ENCODE peak calls at places on chromosomes 5 and 9, in four cellular contexts. S is GM12878, P is HCT116, Y is K562. G is an unnamed sample.

GRCh38 chr5:9947231-9947693 is 302.4 kb downstream of the ATPSCKMT start:
- DNase-seq in S (peak), P (no peak), Y (no peak), G (no peak)

GRCh38 chr5:156147948-156148285 is 179.0 kb upstream of the SGCD start:
- DNase-seq in S (no peak), P (no peak), Y (no peak), G (no peak)

GRCh38 chr5:169801324-169801777 is 164.3 kb downstream of the DOCK2 start:
- DNase-seq in S (no peak), P (no peak), Y (no peak), G (no peak)

GRCh38 chr5:164876793-164877192 is 1371.4 kb downstream of the MAT2B start:
- DNase-seq in S (no peak), P (no peak), Y (no peak), G (no peak)

GRCh38 chr5:170809551-170809950 is 26.0 kb downstream of the GABRP start:
- DNase-seq in S (no peak), P (peak), Y (peak), G (peak)

GRCh38 chr9:114371986-114372917 is 15.5 kb downstream of the AKNA start:
- DNase-seq in S (no peak), P (no peak), Y (no peak), G (no peak)

GRCh38 chr5:95823738-95824609 is 1.4 kb upstream of the GLRX start:
- DNase-seq in S (no peak), P (peak), Y (peak), G (no peak)

GRCh38 chr5:127885176-127885575 is 182.0 kb downstream of the CCDC192 start:
- DNase-seq in S (no peak), P (no peak), Y (no peak), G (no peak)

GRCh38 chr5:78137290-78137689 is 157.2 kb downstream of the AP3B1 start:
- DNase-seq in S (no peak), P (no peak), Y (no peak), G (no peak)

GRCh38 chr5:147782053-147783028 is at the start of gene JAKMIP2:
- DNase-seq in S (peak), P (no peak), Y (peak), G (peak)

GRCh38 chr5:5721881-5722280 is 299.4 kb downstream of the ICE1 start:
- DNase-seq in S (no peak), P (no peak), Y (no peak), G (no peak)

GRCh38 chr9:33350310-33350709 is 52.1 kb downstream of the AQP7 start:
- DNase-seq in S (no peak), P (no peak), Y (no peak), G (no peak)

GRCh38 chr9:135248111-135248510 is 160.6 kb downstream of the OLFM1 start:
- DNase-seq in S (no peak), P (peak), Y (no peak), G (no peak)

GRCh38 chr9:107827304-107827703 is 337.7 kb upstream of the KLF4 start:
- DNase-seq in S (peak), P (no peak), Y (no peak), G (no peak)

GRCh38 chr5:136963521-136963920 is 535.6 kb downstream of the SPOCK1 start:
- DNase-seq in S (no peak), P (no peak), Y (no peak), G (no peak)

GRCh38 chr5:95966005-95966404 is 4.4 kb upstream of the ELL2 start:
- DNase-seq in S (no peak), P (no peak), Y (no peak), G (no peak)

GRCh38 chr9:135865531-135865930 is 41.8 kb downstream of the CAMSAP1 start:
- DNase-seq in S (no peak), P (no peak), Y (no peak), G (no peak)

GRCh38 chr9:32584784-32585183 is 11.8 kb upstream of the NDUFB6 start:
- DNase-seq in S (no peak), P (no peak), Y (no peak), G (no peak)

GRCh38 chr5:168947212-168947868 is 353.6 kb downstream of the SLIT3 start:
- DNase-seq in S (no peak), P (no peak), Y (peak), G (peak)

GRCh38 chr9:110049699-110050450 is 158.1 kb downstream of the C9orf152 start:
- DNase-seq in S (no peak), P (no peak), Y (no peak), G (peak)

GRCh38 chr9:77455312-77455927 is 192.7 kb downstream of the GNA14 start:
- DNase-seq in S (no peak), P (peak), Y (peak), G (no peak)

GRCh38 chr5:96978812-96979449 is 43.1 kb downstream of the LNPEP start:
- DNase-seq in S (no peak), P (no peak), Y (no peak), G (no peak)

GRCh38 chr9:130844028-130844427 is 9.0 kb downstream of the ABL1 start:
- DNase-seq in S (no peak), P (no peak), Y (peak), G (no peak)
- TF ChIP-seq EGR1 in S (no peak), P (no peak), Y (no peak), G (no peak)

DNA sequence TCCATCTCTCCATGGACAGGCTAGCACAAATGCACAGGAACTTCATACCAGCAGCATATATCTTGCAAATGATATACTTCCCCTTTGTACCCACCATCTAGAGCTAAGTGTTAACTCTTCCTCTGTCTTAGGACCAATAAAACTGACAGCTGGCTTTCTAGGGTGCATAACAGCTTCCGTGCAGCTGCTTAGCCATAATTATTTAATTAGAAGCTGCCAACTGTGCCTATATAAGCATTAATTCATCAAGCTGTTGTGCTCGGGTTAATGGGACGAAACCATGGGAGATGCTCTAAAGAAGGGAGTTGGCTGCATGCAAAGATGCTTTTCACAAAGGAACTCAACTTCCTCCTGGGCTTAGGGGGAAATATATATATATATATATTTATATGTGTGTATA is 38.7 kb downstream of the KCTD16 start:
- DNase-seq in S (no peak), P (no peak), Y (no peak), G (no peak)
- TF ChIP-seq EGR1 in S (no peak), P (no peak), Y (no peak), G (no peak)

DNA sequence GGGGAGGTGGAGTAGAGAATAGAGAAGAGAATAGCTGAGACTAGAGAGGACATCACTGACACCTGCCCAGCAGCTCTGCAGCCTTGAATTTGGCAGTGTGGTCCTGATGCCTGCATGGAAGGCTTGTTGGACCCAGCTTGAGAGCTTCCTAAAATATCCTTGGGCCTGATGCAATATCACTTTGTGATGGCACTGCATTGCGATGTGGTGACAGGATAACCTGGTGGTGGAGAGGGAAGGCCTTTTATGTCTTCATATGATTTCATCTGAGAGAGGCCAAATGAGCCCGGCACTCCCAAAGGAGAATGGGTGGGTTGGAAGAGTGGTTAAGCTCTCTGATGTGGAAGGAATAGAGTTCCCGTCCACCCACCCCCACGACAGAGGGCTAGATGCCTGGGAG is 99.6 kb upstream of the SSBP2 start:
- DNase-seq in S (no peak), P (no peak), Y (no peak), G (no peak)
- TF ChIP-seq EGR1 in S (no peak), P (no peak), Y (no peak), G (no peak)

GRCh38 chr5:135362102-135362501 is 36.9 kb downstream of the MACROH2A1 start:
- DNase-seq in S (no peak), P (no peak), Y (no peak), G (no peak)

GRCh38 chr5:135367070-135367469 is 32.0 kb downstream of the MACROH2A1 start:
- DNase-seq in S (no peak), P (no peak), Y (no peak), G (no peak)

GRCh38 chr5:135367554-135367953 is 31.5 kb downstream of the MACROH2A1 start:
- DNase-seq in S (no peak), P (no peak), Y (no peak), G (no peak)

GRCh38 chr5:135364416-135365262 is 34.4 kb downstream of the MACROH2A1 start:
- DNase-seq in S (no peak), P (no peak), Y (no peak), G (no peak)

GRCh38 chr5:135365281-135365680 is 33.8 kb downstream of the MACROH2A1 start:
- DNase-seq in S (no peak), P (no peak), Y (no peak), G (no peak)
- TF ChIP-seq EGR1 in S (no peak), P (no peak), Y (no peak), G (no peak)

GRCh38 chr9:75086443-75087278 is 1.3 kb downstream of the NMRK1 start:
- DNase-seq in S (no peak), P (no peak), Y (no peak), G (no peak)
- TF ChIP-seq EGR1 in S (no peak), P (no peak), Y (no peak), G (no peak)

GRCh38 chr9:88936132-88936531 is 55.1 kb upstream of the S1PR3 start:
- DNase-seq in S (no peak), P (no peak), Y (no peak), G (no peak)

GRCh38 chr9:88933607-88934379 is 57.5 kb upstream of the S1PR3 start:
- DNase-seq in S (no peak), P (no peak), Y (no peak), G (no peak)

GRCh38 chr9:88937248-88937647 is 54.0 kb upstream of the S1PR3 start:
- DNase-seq in S (no peak), P (no peak), Y (no peak), G (no peak)

GRCh38 chr9:88938181-88938580 is 53.1 kb upstream of the S1PR3 start:
- DNase-seq in S (no peak), P (no peak), Y (no peak), G (no peak)

DNA sequence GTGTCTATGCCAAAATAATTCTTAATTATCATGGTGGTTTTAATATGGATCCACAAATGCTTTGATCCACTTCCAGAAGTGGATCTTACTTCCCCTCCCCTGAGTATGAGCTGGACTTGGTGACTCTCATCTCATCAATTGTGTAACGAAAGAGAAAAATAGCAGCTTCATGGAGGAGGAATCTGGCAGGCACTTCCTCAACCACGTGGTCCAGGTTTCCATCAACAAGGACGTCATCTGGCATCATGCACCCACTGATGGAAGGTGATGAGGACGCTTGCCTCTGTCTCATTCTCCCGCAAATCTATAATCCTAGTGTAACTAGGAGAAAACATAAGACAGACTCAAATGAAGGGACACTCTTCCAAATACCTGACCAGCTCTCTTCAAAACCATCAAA is 54.6 kb upstream of the S1PR3 start:
- DNase-seq in S (no peak), P (no peak), Y (no peak), G (no peak)
- TF ChIP-seq EGR1 in S (no peak), P (no peak), Y (no peak), G (no peak)

GRCh38 chr9:18442629-18443491 is 31.1 kb upstream of the ADAMTSL1 start:
- DNase-seq in S (no peak), P (peak), Y (peak), G (peak)
- TF ChIP-seq EGR1 in S (no peak), P (no peak), Y (no peak), G (no peak)

GRCh38 chr9:23088932-23089364 is 642.3 kb downstream of the DMRTA1 start:
- DNase-seq in S (no peak), P (no peak), Y (no peak), G (peak)
- TF ChIP-seq EGR1 in S (no peak), P (no peak), Y (no peak), G (no peak)

GRCh38 chr5:134595458-134595838 is 37.2 kb downstream of the SAR1B start:
- DNase-seq in S (no peak), P (no peak), Y (no peak), G (no peak)

GRCh38 chr5:134594797-134595457 is 37.7 kb downstream of the SAR1B start:
- DNase-seq in S (peak), P (no peak), Y (no peak), G (no peak)

GRCh38 chr5:134603059-134603458 is 29.6 kb downstream of the SAR1B start:
- DNase-seq in S (no peak), P (no peak), Y (no peak), G (no peak)

GRCh38 chr5:134604908-134605307 is 27.7 kb downstream of the SAR1B start:
- DNase-seq in S (no peak), P (no peak), Y (no peak), G (no peak)

GRCh38 chr5:134600600-134600999 is 32.0 kb downstream of the SAR1B start:
- DNase-seq in S (no peak), P (no peak), Y (no peak), G (no peak)
- TF ChIP-seq EGR1 in S (no peak), P (no peak), Y (peak), G (no peak)

GRCh38 chr5:163735069-163735468 is 229.7 kb downstream of the MAT2B start:
- DNase-seq in S (no peak), P (no peak), Y (no peak), G (no peak)
- TF ChIP-seq EGR1 in S (no peak), P (no peak), Y (no peak), G (no peak)

G was measured in H1.